ENCODE peak calls at places on chromosomes 11 and 22, in eight cellular contexts. M, G, L, X, A, F, B and S are unnamed samples.

GRCh38 chr11:13448876-13449275 is 14.1 kb downstream of the BTBD10 start:
- DNase-seq in A (no peak), B (no peak), F (no peak), X (no peak), G (no peak), M (no peak), L (peak), S (no peak)

GRCh38 chr11:111707039-111707690 is 59.0 kb downstream of the PPP2R1B start:
- DNase-seq in M (no peak), X (no peak), L (peak), A (no peak), F (peak), B (no peak), G (no peak), S (no peak)

GRCh38 chr11:8671242-8671641 is 11.2 kb downstream of the TRIM66 start:
- DNase-seq in M (no peak), G (no peak), B (no peak), A (no peak), X (no peak), L (peak), F (peak), S (peak)

GRCh38 chr22:25919452-25919851 is 177.5 kb downstream of the MYO18B start:
- DNase-seq in B (no peak), M (no peak), L (no peak), F (no peak), A (no peak), G (peak), X (no peak), S (no peak)

GRCh38 chr11:2194877-2195755 is 23.5 kb upstream of the TH start:
- DNase-seq in A (peak), F (no peak), X (peak), G (peak), M (peak), L (peak), B (no peak), S (peak)

GRCh38 chr22:17477401-17477833 is 85.9 kb upstream of the SLC25A18 start:
- DNase-seq in F (no peak), L (peak), G (peak), B (no peak), X (no peak), M (no peak), A (no peak), S (no peak)

GRCh38 chr11:57658023-57658361 is 430 bp downstream of the CLP1 start:
- DNase-seq in X (no peak), G (no peak), M (no peak), B (no peak), F (no peak), A (no peak), L (no peak), S (no peak)

GRCh38 chr11:76859708-76860233 is 947 bp upstream of the ACER3 start:
- DNase-seq in B (no peak), A (no peak), L (no peak), F (no peak), M (no peak), X (no peak), G (no peak), S (no peak)

GRCh38 chr22:44402196-44403111 is 89.7 kb upstream of the SHISAL1 start:
- DNase-seq in M (no peak), X (no peak), F (no peak), A (no peak), L (peak), G (no peak), B (peak), S (peak)

GRCh38 chr11:36373040-36374010 is 77.2 kb downstream of the PRR5L start:
- DNase-seq in A (no peak), X (no peak), M (no peak), L (no peak), G (no peak), F (no peak), B (no peak), S (no peak)

GRCh38 chr11:117835576-117835975 is 11.0 kb upstream of the FXYD2 start:
- DNase-seq in F (no peak), X (no peak), B (peak), L (no peak), G (no peak), A (no peak), M (no peak), S (no peak)

GRCh38 chr11:44903518-44903917 is 47.2 kb downstream of the TP53I11 start:
- DNase-seq in M (no peak), A (no peak), F (no peak), L (no peak), B (no peak), G (no peak), X (no peak), S (no peak)

GRCh38 chr11:12236744-12237101 is 126.3 kb downstream of the MICAL2 start:
- DNase-seq in B (no peak), A (no peak), X (no peak), G (no peak), M (no peak), L (no peak), F (no peak), S (no peak)

GRCh38 chr11:82927264-82927880 is 25.8 kb downstream of the DDIAS start:
- DNase-seq in G (peak), A (peak), L (no peak), X (peak), M (peak), F (peak), B (no peak), S (peak)

GRCh38 chr11:70398834-70399680 is 728 bp downstream of the CTTN start:
- DNase-seq in X (no peak), B (no peak), L (no peak), A (no peak), M (peak), G (no peak), F (no peak), S (peak)

GRCh38 chr11:27282141-27282590 is 80.8 kb downstream of the CCDC34 start:
- DNase-seq in B (peak), G (no peak), A (no peak), L (peak), F (peak), X (no peak), M (no peak), S (no peak)

GRCh38 chr11:68215087-68215445 is 2.0 kb upstream of the KMT5B start:
- DNase-seq in A (no peak), M (no peak), X (peak), G (no peak), L (no peak), F (no peak), B (no peak), S (peak)